ENCODE peak calls at places on chromosomes 4 and X, in ten cellular contexts. One of them, this sample, is unnamed.

GRCh38 chrX:30657542-30658238 is 4.5 kb downstream of the GK start:
- DNase-seq in natural killer cell: no peak
- DNase-seq in lung: no peak
- DNase-seq in AG10803: peak
- DNase-seq in AG04449: no peak
- DNase-seq in nephron progenitor cell: no peak
- DNase-seq in ascending aorta: no peak
- DNase-seq in GM23338: no peak
- DNase-seq in cardiac muscle cell: no peak
- DNase-seq in B cell: no peak
- DNase-seq in this sample: peak

GRCh38 chr4:150240011-150240410 is 161.8 kb downstream of the DCLK2 start:
- DNase-seq in lung: no peak
- DNase-seq in nephron progenitor cell: no peak
- DNase-seq in AG04449: no peak
- DNase-seq in GM23338: no peak
- DNase-seq in natural killer cell: no peak
- DNase-seq in cardiac muscle cell: no peak
- DNase-seq in AG10803: peak
- DNase-seq in ascending aorta: no peak
- DNase-seq in B cell: no peak
- DNase-seq in this sample: no peak

GRCh38 chr4:14100349-14100748 is 472.8 kb upstream of the BOD1L1 start:
- DNase-seq in ascending aorta: no peak
- DNase-seq in lung: no peak
- DNase-seq in cardiac muscle cell: no peak
- DNase-seq in AG10803: no peak
- DNase-seq in nephron progenitor cell: no peak
- DNase-seq in AG04449: no peak
- DNase-seq in natural killer cell: no peak
- DNase-seq in GM23338: no peak
- DNase-seq in B cell: no peak
- DNase-seq in this sample: no peak

GRCh38 chr4:10677796-10678497 is 6.6 kb downstream of the CLNK start:
- DNase-seq in GM23338: no peak
- DNase-seq in B cell: no peak
- DNase-seq in nephron progenitor cell: no peak
- DNase-seq in AG10803: no peak
- DNase-seq in cardiac muscle cell: no peak
- DNase-seq in natural killer cell: no peak
- DNase-seq in AG04449: no peak
- DNase-seq in ascending aorta: no peak
- DNase-seq in lung: no peak
- DNase-seq in this sample: no peak

GRCh38 chrX:136086521-136086920 is 60.8 kb upstream of the FHL1 start:
- DNase-seq in natural killer cell: no peak
- DNase-seq in cardiac muscle cell: no peak
- DNase-seq in ascending aorta: no peak
- DNase-seq in B cell: no peak
- DNase-seq in AG10803: no peak
- DNase-seq in AG04449: no peak
- DNase-seq in lung: no peak
- DNase-seq in GM23338: no peak
- DNase-seq in nephron progenitor cell: no peak
- DNase-seq in this sample: peak

GRCh38 chr4:184792950-184793555 is 32.7 kb downstream of the ACSL1 start:
- DNase-seq in nephron progenitor cell: no peak
- DNase-seq in B cell: no peak
- DNase-seq in AG10803: peak
- DNase-seq in AG04449: peak
- DNase-seq in natural killer cell: no peak
- DNase-seq in cardiac muscle cell: no peak
- DNase-seq in lung: no peak
- DNase-seq in GM23338: no peak
- DNase-seq in ascending aorta: no peak
- DNase-seq in this sample: peak

GRCh38 chr4:15348236-15348635 is 79.6 kb upstream of the C1QTNF7 start:
- DNase-seq in AG04449: no peak
- DNase-seq in AG10803: no peak
- DNase-seq in cardiac muscle cell: no peak
- DNase-seq in GM23338: no peak
- DNase-seq in ascending aorta: no peak
- DNase-seq in nephron progenitor cell: no peak
- DNase-seq in natural killer cell: no peak
- DNase-seq in lung: no peak
- DNase-seq in B cell: no peak
- DNase-seq in this sample: no peak

GRCh38 chr4:83115000-83115399 is 471 bp upstream of the PLAC8 start:
- DNase-seq in B cell: no peak
- DNase-seq in ascending aorta: no peak
- DNase-seq in nephron progenitor cell: no peak
- DNase-seq in AG10803: peak
- DNase-seq in AG04449: no peak
- DNase-seq in lung: no peak
- DNase-seq in natural killer cell: no peak
- DNase-seq in cardiac muscle cell: no peak
- DNase-seq in GM23338: peak
- DNase-seq in this sample: peak

GRCh38 chrX:131264665-131265064 is 24.4 kb downstream of the IGSF1 start:
- DNase-seq in AG04449: no peak
- DNase-seq in nephron progenitor cell: no peak
- DNase-seq in GM23338: no peak
- DNase-seq in natural killer cell: no peak
- DNase-seq in B cell: no peak
- DNase-seq in lung: no peak
- DNase-seq in AG10803: no peak
- DNase-seq in ascending aorta: no peak
- DNase-seq in cardiac muscle cell: no peak
- DNase-seq in this sample: no peak

GRCh38 chrX:1618689-1619088 is 3.8 kb downstream of the ASMT start:
- DNase-seq in lung: no peak
- DNase-seq in AG04449: no peak
- DNase-seq in ascending aorta: no peak
- DNase-seq in cardiac muscle cell: no peak
- DNase-seq in nephron progenitor cell: no peak
- DNase-seq in AG10803: no peak
- DNase-seq in natural killer cell: no peak
- DNase-seq in GM23338: peak
- DNase-seq in B cell: no peak
- DNase-seq in this sample: no peak

GRCh38 chr4:171650543-171650942 is 162.7 kb upstream of the GALNTL6 start:
- DNase-seq in B cell: no peak
- DNase-seq in cardiac muscle cell: peak
- DNase-seq in AG04449: no peak
- DNase-seq in GM23338: peak
- DNase-seq in AG10803: no peak
- DNase-seq in nephron progenitor cell: peak
- DNase-seq in natural killer cell: no peak
- DNase-seq in lung: no peak
- DNase-seq in ascending aorta: no peak
- DNase-seq in this sample: peak

GRCh38 chr4:141350122-141350904 is 129.6 kb downstream of the ZNF330 start:
- DNase-seq in ascending aorta: peak
- DNase-seq in AG04449: peak
- DNase-seq in GM23338: no peak
- DNase-seq in lung: no peak
- DNase-seq in B cell: no peak
- DNase-seq in cardiac muscle cell: no peak
- DNase-seq in natural killer cell: no peak
- DNase-seq in nephron progenitor cell: no peak
- DNase-seq in AG10803: peak
- DNase-seq in this sample: peak

GRCh38 chr4:24174622-24175021 is 284.8 kb upstream of the PPARGC1A start:
- DNase-seq in GM23338: no peak
- DNase-seq in ascending aorta: no peak
- DNase-seq in lung: no peak
- DNase-seq in cardiac muscle cell: no peak
- DNase-seq in B cell: no peak
- DNase-seq in AG04449: no peak
- DNase-seq in natural killer cell: no peak
- DNase-seq in nephron progenitor cell: no peak
- DNase-seq in AG10803: no peak
- DNase-seq in this sample: no peak

GRCh38 chr4:139740531-139741041 is 75.0 kb downstream of the MGST2 start:
- DNase-seq in cardiac muscle cell: no peak
- DNase-seq in GM23338: no peak
- DNase-seq in AG04449: peak
- DNase-seq in ascending aorta: peak
- DNase-seq in lung: peak
- DNase-seq in natural killer cell: no peak
- DNase-seq in B cell: no peak
- DNase-seq in AG10803: peak
- DNase-seq in nephron progenitor cell: no peak
- DNase-seq in this sample: peak
- TF ChIP-seq CTCF in cardiac muscle cell: peak
- TF ChIP-seq CTCF in GM23338: no peak
- TF ChIP-seq CTCF in AG04449: peak
- TF ChIP-seq CTCF in ascending aorta: peak
- TF ChIP-seq CTCF in lung: no peak
- TF ChIP-seq CTCF in natural killer cell: no peak
- TF ChIP-seq CTCF in B cell: no peak
- TF ChIP-seq CTCF in AG10803: peak
- TF ChIP-seq CTCF in nephron progenitor cell: no peak
- TF ChIP-seq CTCF in this sample: peak

GRCh38 chr4:130542953-130543352 is 1447.0 kb downstream of the C4orf33 start:
- DNase-seq in AG04449: no peak
- DNase-seq in nephron progenitor cell: no peak
- DNase-seq in B cell: no peak
- DNase-seq in lung: no peak
- DNase-seq in ascending aorta: no peak
- DNase-seq in natural killer cell: no peak
- DNase-seq in GM23338: peak
- DNase-seq in cardiac muscle cell: no peak
- DNase-seq in AG10803: no peak
- DNase-seq in this sample: no peak

GRCh38 chr4:130545171-130545570 is 1449.2 kb downstream of the C4orf33 start:
- DNase-seq in lung: no peak
- DNase-seq in nephron progenitor cell: no peak
- DNase-seq in ascending aorta: no peak
- DNase-seq in GM23338: no peak
- DNase-seq in natural killer cell: no peak
- DNase-seq in AG10803: no peak
- DNase-seq in B cell: no peak
- DNase-seq in cardiac muscle cell: peak
- DNase-seq in AG04449: no peak
- DNase-seq in this sample: no peak

DNA sequence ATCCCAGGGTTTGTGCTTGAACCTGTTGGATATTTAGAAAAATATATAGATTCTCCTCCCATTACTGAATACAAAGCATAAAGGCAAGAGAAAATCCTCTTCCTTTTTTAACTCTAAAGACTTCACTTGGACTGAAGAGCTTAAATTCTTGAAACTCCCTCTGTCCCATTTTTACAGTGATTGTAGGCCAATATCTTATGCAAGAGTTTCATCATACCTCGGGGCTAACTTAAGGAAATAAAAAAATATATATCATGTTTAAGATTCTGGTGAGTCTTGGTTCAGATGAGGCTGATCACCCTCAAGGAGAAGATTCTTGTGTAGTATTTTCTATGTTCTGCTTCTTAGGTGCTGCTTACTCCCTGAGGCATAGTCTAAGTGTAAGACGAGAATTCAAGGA is 1449.6 kb downstream of the C4orf33 start:
- DNase-seq in natural killer cell: no peak
- DNase-seq in ascending aorta: no peak
- DNase-seq in cardiac muscle cell: no peak
- DNase-seq in GM23338: no peak
- DNase-seq in lung: no peak
- DNase-seq in AG04449: no peak
- DNase-seq in nephron progenitor cell: no peak
- DNase-seq in B cell: no peak
- DNase-seq in AG10803: no peak
- DNase-seq in this sample: peak
- TF ChIP-seq CTCF in natural killer cell: no peak
- TF ChIP-seq CTCF in ascending aorta: no peak
- TF ChIP-seq CTCF in cardiac muscle cell: no peak
- TF ChIP-seq CTCF in GM23338: no peak
- TF ChIP-seq CTCF in lung: no peak
- TF ChIP-seq CTCF in AG04449: no peak
- TF ChIP-seq CTCF in nephron progenitor cell: no peak
- TF ChIP-seq CTCF in B cell: no peak
- TF ChIP-seq CTCF in AG10803: no peak
- TF ChIP-seq CTCF in this sample: no peak

GRCh38 chr4:81688085-81688484 is 216.4 kb upstream of the RASGEF1B start:
- DNase-seq in GM23338: peak
- DNase-seq in nephron progenitor cell: no peak
- DNase-seq in cardiac muscle cell: no peak
- DNase-seq in lung: no peak
- DNase-seq in AG04449: no peak
- DNase-seq in AG10803: no peak
- DNase-seq in ascending aorta: no peak
- DNase-seq in B cell: no peak
- DNase-seq in natural killer cell: no peak
- DNase-seq in this sample: peak
- TF ChIP-seq CTCF in GM23338: peak
- TF ChIP-seq CTCF in nephron progenitor cell: no peak
- TF ChIP-seq CTCF in cardiac muscle cell: peak
- TF ChIP-seq CTCF in lung: no peak
- TF ChIP-seq CTCF in AG04449: no peak
- TF ChIP-seq CTCF in AG10803: peak
- TF ChIP-seq CTCF in ascending aorta: no peak
- TF ChIP-seq CTCF in B cell: no peak
- TF ChIP-seq CTCF in natural killer cell: no peak
- TF ChIP-seq CTCF in this sample: no peak

DNA sequence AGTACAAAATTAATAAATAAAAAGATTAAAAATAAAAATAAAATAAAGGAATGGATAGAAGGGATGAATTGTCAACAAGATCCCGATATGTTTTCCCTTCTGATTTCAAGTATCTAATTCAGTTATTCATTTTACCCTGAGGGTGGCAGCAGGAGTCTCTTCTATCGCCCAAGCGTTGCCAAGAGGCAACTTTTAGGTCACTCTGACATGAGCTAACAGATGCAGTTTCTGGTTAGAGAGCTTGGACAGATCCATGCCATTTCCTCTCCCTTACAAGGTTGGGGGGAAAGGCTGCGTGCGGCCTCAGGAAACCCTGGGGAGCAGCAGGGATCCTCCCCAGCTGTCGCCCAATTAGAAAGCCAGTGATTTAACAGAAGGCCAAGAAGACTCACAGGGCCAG is 35.3 kb upstream of the WAS start:
- DNase-seq in AG04449: no peak
- DNase-seq in GM23338: peak
- DNase-seq in B cell: peak
- DNase-seq in natural killer cell: peak
- DNase-seq in nephron progenitor cell: peak
- DNase-seq in AG10803: peak
- DNase-seq in ascending aorta: peak
- DNase-seq in cardiac muscle cell: peak
- DNase-seq in lung: peak
- DNase-seq in this sample: peak
- TF ChIP-seq CTCF in AG04449: no peak
- TF ChIP-seq CTCF in GM23338: peak
- TF ChIP-seq CTCF in B cell: peak
- TF ChIP-seq CTCF in natural killer cell: peak
- TF ChIP-seq CTCF in nephron progenitor cell: no peak
- TF ChIP-seq CTCF in AG10803: peak
- TF ChIP-seq CTCF in ascending aorta: no peak
- TF ChIP-seq CTCF in cardiac muscle cell: peak
- TF ChIP-seq CTCF in lung: no peak
- TF ChIP-seq CTCF in this sample: no peak

DNA sequence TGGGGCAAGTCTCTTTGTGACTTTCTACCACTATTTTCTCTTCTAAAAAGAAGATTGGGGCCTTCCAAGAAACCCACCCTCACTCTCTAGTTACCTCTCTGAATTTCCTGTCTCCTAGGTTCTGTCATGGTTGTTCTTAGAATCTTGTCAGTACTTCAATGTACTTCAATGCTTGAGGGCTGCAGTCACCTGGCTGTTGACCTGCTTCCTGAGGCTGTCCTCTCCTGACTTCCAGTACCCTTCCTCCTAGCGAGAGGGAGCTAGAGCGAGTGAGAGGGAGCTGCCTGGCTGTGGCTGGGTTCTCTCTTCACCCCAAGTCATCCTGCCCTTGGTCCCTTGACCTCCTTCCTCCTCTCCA is 17.7 kb downstream of the CD99L2 start:
- DNase-seq in AG04449: no peak
- DNase-seq in ascending aorta: no peak
- DNase-seq in GM23338: no peak
- DNase-seq in cardiac muscle cell: no peak
- DNase-seq in natural killer cell: no peak
- DNase-seq in B cell: no peak
- DNase-seq in nephron progenitor cell: no peak
- DNase-seq in AG10803: no peak
- DNase-seq in lung: no peak
- DNase-seq in this sample: no peak
- TF ChIP-seq CTCF in AG04449: no peak
- TF ChIP-seq CTCF in ascending aorta: no peak
- TF ChIP-seq CTCF in GM23338: no peak
- TF ChIP-seq CTCF in cardiac muscle cell: no peak
- TF ChIP-seq CTCF in natural killer cell: no peak
- TF ChIP-seq CTCF in B cell: no peak
- TF ChIP-seq CTCF in nephron progenitor cell: no peak
- TF ChIP-seq CTCF in AG10803: no peak
- TF ChIP-seq CTCF in lung: no peak
- TF ChIP-seq CTCF in this sample: no peak